ENCODE peak calls at places on chromosomes 4 and X, in seven cellular contexts. C, T, W, O, V, Y and N are unnamed samples.

GRCh38 chrX:108735680-108736508 is 469 bp downstream of the IRS4 start:
- DNase-seq in W (no peak), O (no peak), C (no peak), Y (no peak), T (no peak), V (no peak), N (no peak)

GRCh38 chr4:15035152-15035551 is 32.9 kb downstream of the CPEB2 start:
- DNase-seq in Y (no peak), C (peak), V (no peak), W (no peak), T (no peak), O (no peak), N (no peak)

GRCh38 chr4:122602277-122603142 is 18.4 kb downstream of the IL21 start:
- DNase-seq in V (no peak), Y (no peak), W (no peak), C (peak), T (no peak), O (peak), N (no peak)

GRCh38 chr4:123024710-123025109 is 102.3 kb upstream of the NUDT6 start:
- DNase-seq in Y (no peak), W (no peak), O (peak), C (no peak), T (no peak), V (no peak), N (no peak)

GRCh38 chrX:21666679-21667078 is 8.5 kb upstream of the KLHL34 start:
- DNase-seq in Y (no peak), V (no peak), O (no peak), T (no peak), C (no peak), W (no peak), N (no peak)

GRCh38 chr4:80101768-80102116 is 28.7 kb upstream of the ANTXR2 start:
- DNase-seq in W (no peak), C (no peak), O (no peak), Y (no peak), T (no peak), V (no peak), N (no peak)

GRCh38 chrX:100072286-100072685 is 337.8 kb downstream of the PCDH19 start:
- DNase-seq in O (no peak), V (no peak), Y (no peak), W (no peak), C (no peak), T (no peak), N (no peak)

GRCh38 chr4:182533948-182534347 is 290.7 kb downstream of the TENM3 start:
- DNase-seq in W (no peak), O (no peak), T (no peak), C (no peak), Y (peak), V (no peak), N (no peak)

GRCh38 chr4:10093801-10094552 is 22.6 kb downstream of the WDR1 start:
- DNase-seq in W (no peak), T (no peak), V (peak), C (no peak), Y (no peak), O (no peak), N (peak)

GRCh38 chr4:170990989-170991589 is 822.1 kb upstream of the GALNTL6 start:
- DNase-seq in V (no peak), T (no peak), O (peak), Y (peak), C (no peak), W (no peak), N (peak)

GRCh38 chr4:186623546-186623945 is 68.2 kb upstream of the MTNR1A start:
- DNase-seq in T (no peak), C (no peak), W (no peak), Y (no peak), V (no peak), O (no peak), N (no peak)

GRCh38 chr4:186719925-186720694 is 3.5 kb downstream of the FAT1 start:
- DNase-seq in C (peak), W (no peak), Y (no peak), V (no peak), T (no peak), O (peak), N (no peak)

GRCh38 chr4:176793060-176793605 is 411 bp upstream of the VEGFC start:
- DNase-seq in O (no peak), V (no peak), C (no peak), T (no peak), Y (no peak), W (no peak), N (no peak)

GRCh38 chrX:72100824-72101351 is 30.8 kb downstream of the RTL5 start:
- DNase-seq in T (no peak), Y (no peak), W (peak), V (no peak), C (peak), O (peak), N (peak)

GRCh38 chr4:5890063-5890727 is 2.7 kb downstream of the CRMP1 start:
- DNase-seq in W (no peak), O (no peak), Y (no peak), C (no peak), V (no peak), T (no peak), N (no peak)

GRCh38 chr4:161762796-161763195 is 401.0 kb downstream of the FSTL5 start:
- DNase-seq in V (peak), O (no peak), Y (no peak), T (no peak), C (no peak), W (no peak), N (no peak)

GRCh38 chr4:85747871-85748491 is 273.0 kb downstream of the ARHGAP24 start:
- DNase-seq in O (peak), T (no peak), C (peak), Y (peak), W (no peak), V (peak), N (peak)

GRCh38 chr4:97475621-97476020 is 667.7 kb downstream of the STPG2 start:
- DNase-seq in O (no peak), Y (no peak), V (no peak), T (no peak), W (no peak), C (no peak), N (no peak)

GRCh38 chr4:169765845-169766244 is 8.1 kb upstream of the HPF1 start:
- DNase-seq in W (no peak), C (no peak), T (no peak), V (no peak), O (no peak), Y (no peak), N (no peak)

GRCh38 chr4:155545456-155545855 is 121.2 kb upstream of the GUCY1A1 start:
- DNase-seq in O (no peak), C (no peak), V (no peak), W (no peak), T (no peak), Y (no peak), N (no peak)

GRCh38 chrX:111098874-111099273 is 2.9 kb downstream of the PAK3 start:
- DNase-seq in O (peak), C (peak), T (no peak), V (no peak), Y (no peak), W (peak), N (no peak)

GRCh38 chr4:2940267-2941137 is 22.7 kb downstream of the NOP14 start:
- DNase-seq in C (no peak), V (no peak), T (no peak), W (no peak), Y (no peak), O (peak), N (no peak)

GRCh38 chr4:122576261-122577188 is 44.3 kb downstream of the IL21 start:
- DNase-seq in V (peak), W (no peak), C (peak), Y (no peak), O (peak), T (no peak), N (no peak)

GRCh38 chrX:65463550-65463949 is 71.0 kb downstream of the LAS1L start:
- DNase-seq in T (no peak), Y (no peak), O (no peak), V (no peak), W (no peak), C (no peak), N (no peak)

GRCh38 chrX:49177338-49177833 is 5.7 kb downstream of the PLP2 start:
- DNase-seq in T (no peak), Y (no peak), W (no peak), C (peak), V (no peak), O (peak), N (no peak)

GRCh38 chrX:152641996-152642395 is 4.3 kb downstream of the GABRQ start:
- DNase-seq in V (no peak), W (no peak), Y (no peak), O (peak), T (no peak), C (no peak), N (no peak)

GRCh38 chr4:8391972-8392371 is 48.6 kb downstream of the ACOX3 start:
- DNase-seq in T (peak), V (peak), W (no peak), Y (peak), C (peak), O (peak), N (peak)

GRCh38 chrX:91434351-91435168 is at the start of gene PABPC5:
- DNase-seq in T (peak), W (no peak), V (no peak), Y (no peak), O (no peak), C (no peak), N (peak)

GRCh38 chr4:2799444-2799911 is 6.6 kb downstream of the SH3BP2 start:
- DNase-seq in C (no peak), V (no peak), O (peak), T (peak), Y (no peak), W (no peak), N (no peak)